ENCODE peak calls at places on chromosomes 5 and 9, in ten cellular contexts. One of them, this sample, is unnamed.

GRCh38 chr5:171861383-171861782 is 75.8 kb downstream of the SMIM23 start:
- DNase-seq in 8988T: no peak
- DNase-seq in MM.1S: no peak
- DNase-seq in endodermal cell: no peak
- DNase-seq in memory B cell: no peak
- DNase-seq in head of caudate nucleus: no peak
- DNase-seq in HFFc6: no peak
- DNase-seq in NCI-H1105: no peak
- DNase-seq in SW 1271: no peak
- DNase-seq in GM13976: no peak
- DNase-seq in this sample: no peak

GRCh38 chr9:93304574-93305496 is 120.9 kb downstream of the WNK2 start:
- DNase-seq in 8988T: peak
- DNase-seq in SW 1271: no peak
- DNase-seq in memory B cell: no peak
- DNase-seq in HFFc6: peak
- DNase-seq in MM.1S: no peak
- DNase-seq in NCI-H1105: peak
- DNase-seq in endodermal cell: peak
- DNase-seq in GM13976: no peak
- DNase-seq in head of caudate nucleus: peak
- DNase-seq in this sample: peak

GRCh38 chr5:115758356-115758755 is 58.1 kb downstream of the CDO1 start:
- DNase-seq in 8988T: no peak
- DNase-seq in SW 1271: no peak
- DNase-seq in MM.1S: no peak
- DNase-seq in memory B cell: no peak
- DNase-seq in NCI-H1105: no peak
- DNase-seq in HFFc6: no peak
- DNase-seq in endodermal cell: no peak
- DNase-seq in head of caudate nucleus: no peak
- DNase-seq in GM13976: peak
- DNase-seq in this sample: no peak

GRCh38 chr9:90065851-90066250 is 461.0 kb downstream of the GADD45G start:
- DNase-seq in endodermal cell: no peak
- DNase-seq in 8988T: no peak
- DNase-seq in NCI-H1105: no peak
- DNase-seq in memory B cell: no peak
- DNase-seq in MM.1S: no peak
- DNase-seq in GM13976: no peak
- DNase-seq in HFFc6: no peak
- DNase-seq in head of caudate nucleus: no peak
- DNase-seq in SW 1271: no peak
- DNase-seq in this sample: no peak

GRCh38 chr5:11298877-11299276 is 537.8 kb upstream of the DAP start:
- DNase-seq in 8988T: no peak
- DNase-seq in NCI-H1105: no peak
- DNase-seq in memory B cell: no peak
- DNase-seq in HFFc6: no peak
- DNase-seq in head of caudate nucleus: no peak
- DNase-seq in endodermal cell: no peak
- DNase-seq in GM13976: no peak
- DNase-seq in SW 1271: no peak
- DNase-seq in MM.1S: no peak
- DNase-seq in this sample: no peak

GRCh38 chr9:35748858-35749514 is at the start of the genes GBA2 and RGP1:
- DNase-seq in NCI-H1105: peak
- DNase-seq in HFFc6: peak
- DNase-seq in MM.1S: peak
- DNase-seq in memory B cell: peak
- DNase-seq in SW 1271: peak
- DNase-seq in 8988T: no peak
- DNase-seq in head of caudate nucleus: peak
- DNase-seq in endodermal cell: peak
- DNase-seq in GM13976: peak
- DNase-seq in this sample: peak

GRCh38 chr5:23820764-23821471 is 313.5 kb downstream of the PRDM9 start:
- DNase-seq in head of caudate nucleus: no peak
- DNase-seq in endodermal cell: no peak
- DNase-seq in SW 1271: peak
- DNase-seq in MM.1S: peak
- DNase-seq in GM13976: no peak
- DNase-seq in 8988T: no peak
- DNase-seq in NCI-H1105: no peak
- DNase-seq in memory B cell: no peak
- DNase-seq in HFFc6: peak
- DNase-seq in this sample: peak

GRCh38 chr5:98471458-98471857 is 302.0 kb upstream of the RGMB start:
- DNase-seq in SW 1271: no peak
- DNase-seq in 8988T: no peak
- DNase-seq in GM13976: no peak
- DNase-seq in head of caudate nucleus: no peak
- DNase-seq in HFFc6: no peak
- DNase-seq in NCI-H1105: no peak
- DNase-seq in memory B cell: no peak
- DNase-seq in MM.1S: no peak
- DNase-seq in endodermal cell: no peak
- DNase-seq in this sample: no peak

GRCh38 chr5:150623152-150623877 is 17.1 kb upstream of the SYNPO start:
- DNase-seq in endodermal cell: no peak
- DNase-seq in head of caudate nucleus: no peak
- DNase-seq in HFFc6: no peak
- DNase-seq in GM13976: peak
- DNase-seq in NCI-H1105: no peak
- DNase-seq in 8988T: no peak
- DNase-seq in memory B cell: no peak
- DNase-seq in SW 1271: no peak
- DNase-seq in MM.1S: no peak
- DNase-seq in this sample: no peak

GRCh38 chr5:80738466-80738865 is 83.7 kb upstream of the DHFR start:
- DNase-seq in endodermal cell: no peak
- DNase-seq in MM.1S: no peak
- DNase-seq in memory B cell: no peak
- DNase-seq in GM13976: no peak
- DNase-seq in 8988T: no peak
- DNase-seq in NCI-H1105: no peak
- DNase-seq in head of caudate nucleus: no peak
- DNase-seq in HFFc6: no peak
- DNase-seq in SW 1271: no peak
- DNase-seq in this sample: no peak

GRCh38 chr9:20771721-20772120 is 87.7 kb downstream of the FOCAD start:
- DNase-seq in SW 1271: no peak
- DNase-seq in NCI-H1105: no peak
- DNase-seq in endodermal cell: no peak
- DNase-seq in HFFc6: no peak
- DNase-seq in head of caudate nucleus: no peak
- DNase-seq in 8988T: no peak
- DNase-seq in memory B cell: no peak
- DNase-seq in GM13976: no peak
- DNase-seq in MM.1S: no peak
- DNase-seq in this sample: no peak

GRCh38 chr9:113184509-113184908 is 33.7 kb downstream of the SLC31A2 start:
- DNase-seq in GM13976: no peak
- DNase-seq in MM.1S: no peak
- DNase-seq in HFFc6: peak
- DNase-seq in NCI-H1105: no peak
- DNase-seq in SW 1271: no peak
- DNase-seq in 8988T: no peak
- DNase-seq in memory B cell: no peak
- DNase-seq in head of caudate nucleus: no peak
- DNase-seq in endodermal cell: no peak
- DNase-seq in this sample: no peak

GRCh38 chr9:28883209-28883608 is 1309.9 kb upstream of the C9orf72 start:
- DNase-seq in GM13976: no peak
- DNase-seq in NCI-H1105: no peak
- DNase-seq in SW 1271: no peak
- DNase-seq in MM.1S: no peak
- DNase-seq in endodermal cell: no peak
- DNase-seq in 8988T: no peak
- DNase-seq in head of caudate nucleus: no peak
- DNase-seq in HFFc6: no peak
- DNase-seq in memory B cell: no peak
- DNase-seq in this sample: no peak

GRCh38 chr9:128540630-128541355 is 11.6 kb upstream of the SPTAN1 start:
- DNase-seq in SW 1271: no peak
- DNase-seq in endodermal cell: no peak
- DNase-seq in MM.1S: no peak
- DNase-seq in GM13976: no peak
- DNase-seq in HFFc6: no peak
- DNase-seq in 8988T: no peak
- DNase-seq in head of caudate nucleus: no peak
- DNase-seq in NCI-H1105: no peak
- DNase-seq in memory B cell: no peak
- DNase-seq in this sample: no peak

GRCh38 chr5:166488560-166488959 is 1802.9 kb upstream of the WWC1 start:
- DNase-seq in GM13976: no peak
- DNase-seq in memory B cell: no peak
- DNase-seq in 8988T: no peak
- DNase-seq in endodermal cell: no peak
- DNase-seq in HFFc6: no peak
- DNase-seq in NCI-H1105: no peak
- DNase-seq in SW 1271: no peak
- DNase-seq in head of caudate nucleus: no peak
- DNase-seq in MM.1S: no peak
- DNase-seq in this sample: no peak

GRCh38 chr5:107806705-107807104 is 136.0 kb upstream of the EFNA5 start:
- DNase-seq in head of caudate nucleus: no peak
- DNase-seq in memory B cell: no peak
- DNase-seq in SW 1271: no peak
- DNase-seq in MM.1S: no peak
- DNase-seq in endodermal cell: no peak
- DNase-seq in 8988T: no peak
- DNase-seq in GM13976: no peak
- DNase-seq in NCI-H1105: no peak
- DNase-seq in HFFc6: no peak
- DNase-seq in this sample: no peak

GRCh38 chr5:106386287-106386686 is 1284.5 kb downstream of the EFNA5 start:
- DNase-seq in endodermal cell: no peak
- DNase-seq in HFFc6: no peak
- DNase-seq in NCI-H1105: no peak
- DNase-seq in 8988T: no peak
- DNase-seq in memory B cell: no peak
- DNase-seq in MM.1S: no peak
- DNase-seq in SW 1271: no peak
- DNase-seq in head of caudate nucleus: no peak
- DNase-seq in GM13976: no peak
- DNase-seq in this sample: no peak

GRCh38 chr9:33256236-33256635 is 8.3 kb downstream of the BAG1 start:
- DNase-seq in 8988T: no peak
- DNase-seq in HFFc6: no peak
- DNase-seq in NCI-H1105: no peak
- DNase-seq in head of caudate nucleus: no peak
- DNase-seq in GM13976: no peak
- DNase-seq in MM.1S: no peak
- DNase-seq in memory B cell: no peak
- DNase-seq in SW 1271: no peak
- DNase-seq in endodermal cell: no peak
- DNase-seq in this sample: no peak